ENCODE peak calls at places on chromosomes 2 and 18, in five cellular contexts. P is left ventricle myocardium inferior, A is NT2/D1, H is PC-3, X is GM23338. K is an unnamed sample.
A peak's percentile ranks its signal among the peaks of the same experiment; 100 is the strongest.

GRCh38 chr2:101388232-101388631 is 929 bp upstream of the CREG2 start:
- DNase-seq in X (no peak), P (no peak), A (no peak), H (peak; percentile 88), K (peak; percentile 23)

GRCh38 chr18:62339106-62339988 is 14.2 kb downstream of the TNFRSF11A start:
- DNase-seq in H (peak; percentile 89), P (no peak), X (peak; percentile 64), A (no peak), K (no peak)

GRCh38 chr2:110106642-110107041 is 9.0 kb downstream of the MALL start:
- DNase-seq in X (no peak), P (no peak), A (no peak), H (peak; percentile 82), K (peak; percentile 41)

GRCh38 chr2:190763901-190764514 is 115.1 kb downstream of the NAB1 start:
- DNase-seq in P (no peak), H (peak; percentile 21), A (no peak), X (no peak), K (no peak)

GRCh38 chr2:219406861-219407230 is 11.3 kb upstream of the DES start:
- DNase-seq in P (peak; percentile 72), A (no peak), H (peak; percentile 41), X (no peak), K (peak; percentile 97)

GRCh38 chr2:9085353-9085752 is 81.9 kb upstream of the MBOAT2 start:
- DNase-seq in A (no peak), H (no peak), X (no peak), P (no peak), K (no peak)

GRCh38 chr2:145186303-145186702 is 666.4 kb upstream of the ZEB2 start:
- DNase-seq in A (no peak), P (no peak), H (no peak), X (peak; percentile 76), K (no peak)

GRCh38 chr2:158325782-158326335 is 130.7 kb downstream of the CCDC148 start:
- DNase-seq in H (peak; percentile 47), A (no peak), X (no peak), P (no peak), K (no peak)

GRCh38 chr2:112472547-112473263 is 9.3 kb upstream of the TTL start:
- DNase-seq in P (no peak), A (no peak), H (no peak), X (no peak), K (no peak)

DNA sequence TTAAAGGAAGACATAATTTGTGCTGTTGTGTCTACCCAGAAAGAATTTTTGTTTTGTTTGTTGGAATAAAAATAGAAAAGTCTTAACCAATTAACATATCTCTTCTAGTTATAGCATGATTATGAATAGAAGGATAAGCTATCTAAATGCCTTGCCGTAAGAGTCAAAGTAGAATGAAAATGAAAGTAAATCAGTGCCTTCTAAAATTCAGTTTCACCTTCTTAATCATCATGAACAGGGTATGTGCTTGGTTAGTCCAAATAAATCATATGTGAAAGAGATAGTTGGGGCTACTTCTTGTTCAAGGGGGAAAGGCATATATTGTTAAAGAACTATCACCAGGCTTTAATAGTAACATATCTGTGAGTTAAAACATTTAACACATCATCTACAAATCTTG is 91.5 kb downstream of the GULP1 start:
- DNase-seq in X (no peak), H (no peak), A (no peak), P (no peak), K (no peak)
- H3K36me3 ChIP-seq in X (peaks cover 27% of the 10 kb centered on the region), H (peaks cover 16% of the 10 kb centered on the region), A (peaks cover 21% of the 10 kb centered on the region), P (peaks cover 4% of the 10 kb centered on the region), K (peaks cover 21% of the 10 kb centered on the region)

GRCh38 chr2:88764850-88765153 is 73.3 kb downstream of the RPIA start:
- DNase-seq in A (no peak), X (peak; percentile 58), H (no peak), P (no peak), K (no peak)
- H3K4me3 ChIP-seq in A (peak overlapping the region; percentile 40), X (peak overlapping the region; percentile 58), H (no peak overlapping the region), P (peak overlapping the region; percentile 61), K (no peak overlapping the region)

GRCh38 chr2:10786240-10786982 is 26.2 kb downstream of the PDIA6 start:
- DNase-seq in P (no peak), A (no peak), H (no peak), X (no peak), K (no peak)
- H3K36me3 ChIP-seq in P (peaks cover 98% of the 10 kb centered on the region), A (peaks cover 75% of the 10 kb centered on the region), H (peaks cover 83% of the 10 kb centered on the region), X (peaks cover 89% of the 10 kb centered on the region), K (peaks cover 89% of the 10 kb centered on the region)

GRCh38 chr2:179031731-179032408 is 18.1 kb downstream of the CCDC141 start:
- DNase-seq in P (no peak), X (peak; percentile 17), A (no peak), H (peak; percentile 20), K (no peak)
- H3K4me3 ChIP-seq in P (peak overlapping the region; percentile 37), X (no peak overlapping the region), A (no peak overlapping the region), H (no peak overlapping the region), K (no peak overlapping the region)

DNA sequence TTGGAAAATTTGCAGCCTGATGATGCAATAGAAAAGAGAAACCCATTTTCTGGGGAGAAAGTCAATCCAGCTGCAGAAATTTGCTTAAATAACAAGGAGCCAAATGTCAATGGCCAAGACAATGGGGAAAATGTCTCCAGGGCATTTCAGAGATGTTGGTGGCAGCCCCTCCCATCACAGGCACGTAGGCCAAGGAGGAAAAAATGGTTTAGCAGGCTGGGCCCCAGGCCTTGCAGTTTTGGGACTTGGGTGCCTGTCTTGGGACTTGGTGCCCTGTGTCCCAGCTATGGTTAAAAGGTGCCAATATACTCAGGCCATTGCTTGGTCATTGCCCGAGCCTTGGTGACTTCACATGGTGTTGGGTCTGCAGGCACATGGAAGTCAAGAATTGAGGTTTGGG is 368.2 kb downstream of the ERBB4 start:
- DNase-seq in A (no peak), H (no peak), P (no peak), X (no peak), K (no peak)
- H3K36me3 ChIP-seq in A (no peaks in the 10 kb centered on the region), H (no peaks in the 10 kb centered on the region), P (no peaks in the 10 kb centered on the region), X (no peaks in the 10 kb centered on the region), K (no peaks in the 10 kb centered on the region)

GRCh38 chr2:61952291-61952690 is 46.8 kb downstream of the COMMD1 start:
- DNase-seq in A (no peak), P (no peak), H (no peak), X (no peak), K (no peak)
- H3K4me3 ChIP-seq in A (no peak overlapping the region), P (no peak overlapping the region), H (no peak overlapping the region), X (no peak overlapping the region), K (no peak overlapping the region)

GRCh38 chr18:58324824-58325520 is 280.9 kb downstream of the NEDD4L start:
- DNase-seq in X (no peak), P (no peak), A (no peak), H (no peak), K (no peak)
- H3K36me3 ChIP-seq in X (peaks cover 7% of the 10 kb centered on the region), P (peaks cover 41% of the 10 kb centered on the region), A (peaks cover 23% of the 10 kb centered on the region), H (peaks cover 30% of the 10 kb centered on the region), K (peaks cover 3% of the 10 kb centered on the region)